ENCODE peak calls at places on chromosome 5, in four cellular contexts. B, J, I and Y are unnamed samples.
A peak's percentile ranks its signal among the peaks of the same experiment; 100 is the strongest.

GRCh38 chr5:90473321-90474234 is 993 bp downstream of the MBLAC2 start:
- DNase-seq in B (peak; percentile 44), J (peak; percentile 46), I (peak; percentile 50), Y (peak; percentile 23)

GRCh38 chr5:149195337-149195887 is 54.1 kb downstream of the ABLIM3 start:
- DNase-seq in B (peak; percentile 22), J (no peak), I (no peak), Y (no peak)

GRCh38 chr5:40406426-40407211 is 273.1 kb upstream of the PTGER4 start:
- DNase-seq in B (no peak), J (no peak), I (peak; percentile 48), Y (no peak)

GRCh38 chr5:34734321-34734720 is 78.2 kb downstream of the RAI14 start:
- DNase-seq in B (no peak), J (no peak), I (no peak), Y (no peak)

GRCh38 chr5:74622122-74622521 is 18.4 kb downstream of the ENC1 start:
- DNase-seq in B (no peak), J (no peak), I (peak; percentile 53), Y (peak; percentile 38)

GRCh38 chr5:10233011-10233410 is 16.7 kb downstream of the ATPSCKMT start:
- DNase-seq in B (no peak), J (no peak), I (no peak), Y (no peak)

GRCh38 chr5:157265714-157266285 is at the start of gene CYFIP2:
- DNase-seq in B (peak; percentile 56), J (peak; percentile 78), I (peak; percentile 87), Y (peak; percentile 93)

GRCh38 chr5:148708854-148709253 is 54.5 kb upstream of the HTR4 start:
- DNase-seq in B (no peak), J (no peak), I (no peak), Y (no peak)

GRCh38 chr5:113199122-113199905 is 222.7 kb downstream of the DCP2 start:
- DNase-seq in B (no peak), J (no peak), I (no peak), Y (no peak)

GRCh38 chr5:163770625-163771024 is 265.2 kb downstream of the MAT2B start:
- DNase-seq in B (no peak), J (no peak), I (no peak), Y (no peak)

GRCh38 chr5:78586251-78586650 is 62.3 kb downstream of the LHFPL2 start:
- DNase-seq in B (no peak), J (no peak), I (no peak), Y (no peak)

GRCh38 chr5:112156211-112156610 is 262.9 kb downstream of the EPB41L4A start:
- DNase-seq in B (no peak), J (no peak), I (no peak), Y (no peak)

GRCh38 chr5:145830594-145830993 is 4.5 kb downstream of the PRELID2 start:
- DNase-seq in B (no peak), J (no peak), I (no peak), Y (no peak)

DNA sequence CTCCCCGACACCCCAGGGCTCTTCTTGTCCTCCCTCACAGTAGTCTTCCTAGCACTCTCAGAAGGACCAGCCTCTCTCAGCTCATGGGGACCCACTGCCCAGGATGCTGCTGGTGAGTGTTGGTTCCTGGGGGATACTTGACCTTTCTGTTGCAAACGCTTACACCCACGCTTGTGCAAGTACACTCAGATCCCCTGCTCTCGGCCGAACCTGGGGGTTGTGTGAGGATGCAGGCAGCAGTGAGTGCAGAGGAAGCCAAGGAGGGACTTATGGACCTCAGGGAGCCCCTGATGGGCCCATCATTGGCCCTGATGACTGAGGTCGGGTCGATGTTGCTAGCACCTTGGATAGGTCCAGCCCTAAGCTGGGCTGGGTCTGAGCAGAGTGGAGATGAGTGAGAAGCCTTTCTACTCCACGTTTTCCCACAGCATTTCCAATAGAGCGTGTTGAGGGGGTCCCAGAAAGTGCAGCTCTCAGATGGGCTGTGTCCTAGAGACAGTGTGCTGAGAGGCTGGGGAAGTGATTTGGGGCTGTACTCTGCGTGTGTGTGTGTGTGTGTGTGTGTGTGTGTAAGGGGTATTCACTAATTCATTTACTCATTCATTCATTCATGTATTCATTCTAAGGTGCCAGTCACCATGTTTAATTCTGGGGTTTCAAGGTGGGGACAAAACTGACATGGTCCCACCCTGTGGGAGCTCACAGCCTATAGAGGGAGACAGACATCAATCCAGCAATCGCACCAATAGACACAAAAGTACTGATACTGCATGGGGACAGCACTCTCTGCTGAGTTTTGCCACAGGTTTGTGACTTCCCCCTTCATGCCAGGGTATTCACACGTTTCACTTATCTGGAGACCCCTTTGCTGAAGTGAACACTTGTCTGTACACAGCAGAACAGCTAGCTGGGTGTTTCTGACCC is 25.2 kb upstream of the PITX1 start:
- DNase-seq in B (no peak), J (no peak), I (no peak), Y (no peak)
- TF ChIP-seq CTCF in B (no peak), J (no peak), I (no peak), Y (no peak)

GRCh38 chr5:95554647-95555548 is at the start of the genes ARSK and SKIC3:
- DNase-seq in B (peak; percentile 95), J (peak; percentile 84), I (peak; percentile 99), Y (peak; percentile 88)
- TF ChIP-seq CTCF in B (no peak), J (no peak), I (peak; percentile 10), Y (peak; percentile 27)

DNA sequence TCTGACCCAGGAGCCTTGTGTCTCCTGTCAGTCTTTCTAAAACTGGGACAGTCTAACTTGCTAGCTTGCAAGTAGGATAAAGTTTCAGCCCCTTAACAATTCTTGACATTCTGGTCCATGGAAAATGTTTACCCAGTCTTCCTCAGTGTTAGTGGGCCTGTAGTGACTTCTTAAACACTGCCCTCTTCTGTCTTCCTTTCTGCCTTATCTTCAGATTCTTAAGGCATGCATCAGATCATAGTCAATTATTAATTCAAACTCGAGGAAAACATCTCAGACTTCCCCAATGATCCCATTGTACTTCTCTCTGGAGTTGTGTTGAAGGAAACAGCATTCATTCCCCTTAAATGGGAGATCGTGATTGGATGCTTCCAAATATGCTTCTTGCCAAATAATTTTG is 1199.8 kb downstream of the DTWD2 start:
- DNase-seq in B (no peak), J (no peak), I (no peak), Y (no peak)
- TF ChIP-seq CTCF in B (no peak), J (no peak), I (no peak), Y (no peak)

DNA sequence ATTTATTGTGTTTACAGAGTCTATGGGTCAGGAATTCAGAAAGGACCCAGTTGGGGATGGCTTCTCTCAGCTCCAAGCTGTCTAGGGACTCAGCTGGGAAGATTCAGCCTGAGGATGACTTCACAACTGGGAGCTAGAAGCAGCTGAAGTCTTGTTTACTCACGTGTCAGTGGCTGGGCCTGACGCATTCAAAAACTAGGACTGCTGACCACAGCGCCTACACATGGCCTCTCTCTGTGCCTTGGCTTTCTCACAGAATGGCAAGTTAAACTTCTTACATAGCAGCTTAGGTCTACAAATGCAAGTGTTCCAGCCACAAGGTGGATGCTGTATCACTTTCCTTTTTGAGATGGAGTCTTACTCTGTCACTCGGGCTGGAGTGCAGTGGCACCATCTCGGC is 16.3 kb upstream of the PPP2CA start:
- DNase-seq in B (no peak), J (no peak), I (peak; percentile 41), Y (no peak)
- TF ChIP-seq CTCF in B (no peak), J (no peak), I (no peak), Y (no peak)

GRCh38 chr5:169182797-169183196 is 118.1 kb downstream of the SLIT3 start:
- DNase-seq in B (no peak), J (no peak), I (no peak), Y (no peak)
- TF ChIP-seq CTCF in B (no peak), J (no peak), I (no peak), Y (no peak)

GRCh38 chr5:68249520-68249919 is 34.0 kb downstream of the PIK3R1 start:
- DNase-seq in B (no peak), J (no peak), I (no peak), Y (no peak)

GRCh38 chr5:68245325-68245724 is 29.8 kb downstream of the PIK3R1 start:
- DNase-seq in B (no peak), J (no peak), I (no peak), Y (no peak)

GRCh38 chr5:68247627-68248026 is 32.1 kb downstream of the PIK3R1 start:
- DNase-seq in B (no peak), J (no peak), I (no peak), Y (no peak)

GRCh38 chr5:68248896-68249295 is 33.3 kb downstream of the PIK3R1 start:
- DNase-seq in B (no peak), J (no peak), I (no peak), Y (no peak)

GRCh38 chr5:68246802-68247201 is 31.2 kb downstream of the PIK3R1 start:
- DNase-seq in B (no peak), J (no peak), I (peak; percentile 11), Y (no peak)
- TF ChIP-seq CTCF in B (no peak), J (no peak), I (peak; percentile 19), Y (peak; percentile 24)

DNA sequence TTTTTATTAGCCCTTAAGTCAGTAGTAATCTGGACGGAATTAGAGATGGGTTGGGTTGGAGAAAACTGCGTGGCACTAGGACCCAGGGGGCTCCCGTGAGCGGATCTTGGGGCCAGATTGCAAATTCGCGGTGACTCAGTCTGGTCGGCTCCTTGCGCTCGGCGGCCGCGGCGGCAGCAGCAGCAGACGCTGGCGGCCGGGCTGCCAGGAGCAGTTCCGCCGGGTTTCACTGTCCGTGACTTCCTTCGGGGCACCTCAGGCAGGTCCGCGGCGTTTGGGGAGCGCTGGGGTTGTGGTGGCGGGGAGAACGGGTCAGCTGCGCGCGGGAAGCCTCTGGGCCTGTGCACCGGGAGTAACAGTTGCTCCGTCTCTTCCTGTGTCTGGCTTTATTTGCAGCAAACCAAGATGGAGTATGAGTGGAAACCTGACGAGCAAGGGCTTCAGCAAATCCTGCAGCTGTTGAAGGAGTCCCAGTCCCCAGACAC is 31.6 kb downstream of the TNPO1 start:
- DNase-seq in B (peak; percentile 90), J (peak; percentile 84), I (peak; percentile 92), Y (peak; percentile 77)
- TF ChIP-seq CTCF in B (no peak), J (no peak), I (no peak), Y (no peak)

DNA sequence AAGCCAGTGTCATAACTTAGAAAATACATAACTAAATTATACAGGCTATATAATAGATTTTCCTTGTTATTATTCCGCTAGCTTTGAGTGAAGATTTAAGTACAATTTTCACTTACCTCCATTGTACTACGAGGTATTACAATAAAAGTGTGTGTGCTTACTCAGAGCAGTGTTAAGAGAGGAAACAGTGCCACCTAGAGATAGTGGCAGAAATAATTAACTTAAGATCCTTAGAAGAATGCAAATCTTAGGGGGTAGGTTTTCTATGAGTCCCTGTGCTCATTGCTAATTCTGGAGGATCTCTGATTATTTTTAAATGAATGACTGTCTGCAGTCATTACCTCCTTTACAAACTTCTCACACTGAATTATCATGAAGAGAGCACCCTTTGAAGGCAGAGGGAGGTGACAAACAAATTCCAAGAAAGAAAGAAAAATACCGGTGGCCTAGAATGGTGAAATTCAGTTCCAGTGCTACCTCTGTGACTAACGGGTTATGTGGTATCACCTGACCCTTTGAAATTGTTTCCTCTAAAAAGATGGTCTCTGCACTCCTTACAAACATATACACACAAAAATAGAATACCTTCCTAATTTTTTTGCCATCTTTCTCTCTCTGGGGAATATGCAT is 379.8 kb downstream of the TRIM36 start:
- DNase-seq in B (no peak), J (no peak), I (peak; percentile 37), Y (peak; percentile 37)
- TF ChIP-seq CTCF in B (no peak), J (peak; percentile 48), I (peak; percentile 26), Y (peak; percentile 44)